ENCODE peak calls at places on chromosomes 13 and 19, in four cellular contexts. One of them, this sample, is unnamed.

GRCh38 chr19:40265763-40266099 is 19.4 kb downstream of the AKT2 start:
- DNase-seq in neuronal stem cell: no peak
- DNase-seq in fibroblast of mammary gland: no peak
- DNase-seq in fibroblast of the aortic adventitia: no peak
- DNase-seq in this sample: no peak

GRCh38 chr13:93744886-93745285 is 518.3 kb downstream of the GPC6 start:
- DNase-seq in neuronal stem cell: no peak
- DNase-seq in fibroblast of mammary gland: no peak
- DNase-seq in fibroblast of the aortic adventitia: no peak
- DNase-seq in this sample: no peak

GRCh38 chr19:35000647-35001501 is 751 bp downstream of the GRAMD1A start:
- DNase-seq in neuronal stem cell: no peak
- DNase-seq in fibroblast of mammary gland: peak
- DNase-seq in fibroblast of the aortic adventitia: peak
- DNase-seq in this sample: peak

GRCh38 chr13:73598021-73598712 is 536.0 kb downstream of the KLF12 start:
- DNase-seq in neuronal stem cell: no peak
- DNase-seq in fibroblast of mammary gland: peak
- DNase-seq in fibroblast of the aortic adventitia: peak
- DNase-seq in this sample: peak

GRCh38 chr19:49790866-49791265 is 22.2 kb downstream of the FUZ start:
- DNase-seq in neuronal stem cell: no peak
- DNase-seq in fibroblast of mammary gland: peak
- DNase-seq in fibroblast of the aortic adventitia: peak
- DNase-seq in this sample: no peak

GRCh38 chr13:44840131-44840530 is 149.1 kb downstream of the NUFIP1 start:
- DNase-seq in neuronal stem cell: no peak
- DNase-seq in fibroblast of mammary gland: no peak
- DNase-seq in fibroblast of the aortic adventitia: peak
- DNase-seq in this sample: no peak

GRCh38 chr19:1275260-1275975 is at the start of gene FAM174C:
- DNase-seq in neuronal stem cell: peak
- DNase-seq in fibroblast of mammary gland: peak
- DNase-seq in fibroblast of the aortic adventitia: peak
- DNase-seq in this sample: peak

GRCh38 chr13:23378009-23378632 is 55.4 kb downstream of the SACS start:
- DNase-seq in neuronal stem cell: no peak
- DNase-seq in fibroblast of mammary gland: peak
- DNase-seq in fibroblast of the aortic adventitia: peak
- DNase-seq in this sample: peak

GRCh38 chr19:54191671-54192453 is 754 bp downstream of the TSEN34 start:
- DNase-seq in neuronal stem cell: no peak
- DNase-seq in fibroblast of mammary gland: no peak
- DNase-seq in fibroblast of the aortic adventitia: peak
- DNase-seq in this sample: no peak

GRCh38 chr13:76783798-76784197 is 102.4 kb downstream of the KCTD12 start:
- DNase-seq in neuronal stem cell: no peak
- DNase-seq in fibroblast of mammary gland: no peak
- DNase-seq in fibroblast of the aortic adventitia: no peak
- DNase-seq in this sample: no peak

GRCh38 chr13:83702021-83702420 is 180.3 kb downstream of the SLITRK1 start:
- DNase-seq in neuronal stem cell: no peak
- DNase-seq in fibroblast of mammary gland: no peak
- DNase-seq in fibroblast of the aortic adventitia: no peak
- DNase-seq in this sample: no peak

GRCh38 chr19:8698433-8699063 is at the start of gene ACTL9:
- DNase-seq in neuronal stem cell: no peak
- DNase-seq in fibroblast of mammary gland: no peak
- DNase-seq in fibroblast of the aortic adventitia: no peak
- DNase-seq in this sample: no peak

GRCh38 chr13:29402168-29402621 is 193.3 kb downstream of the SLC7A1 start:
- DNase-seq in neuronal stem cell: no peak
- DNase-seq in fibroblast of mammary gland: peak
- DNase-seq in fibroblast of the aortic adventitia: peak
- DNase-seq in this sample: peak

GRCh38 chr13:20714161-20714560 is 10.7 kb downstream of the IL17D start:
- DNase-seq in neuronal stem cell: no peak
- DNase-seq in fibroblast of mammary gland: peak
- DNase-seq in fibroblast of the aortic adventitia: peak
- DNase-seq in this sample: no peak

GRCh38 chr19:49555600-49556411 is 24.6 kb downstream of the NOSIP start:
- DNase-seq in neuronal stem cell: peak
- DNase-seq in fibroblast of mammary gland: peak
- DNase-seq in fibroblast of the aortic adventitia: peak
- DNase-seq in this sample: no peak

GRCh38 chr19:36685835-36686234 is 1.6 kb upstream of the ZNF567 start:
- DNase-seq in neuronal stem cell: no peak
- DNase-seq in fibroblast of mammary gland: no peak
- DNase-seq in fibroblast of the aortic adventitia: no peak
- DNase-seq in this sample: no peak

GRCh38 chr13:67200605-67201004 is 29.5 kb downstream of the PCDH9 start:
- DNase-seq in neuronal stem cell: no peak
- DNase-seq in fibroblast of mammary gland: no peak
- DNase-seq in fibroblast of the aortic adventitia: no peak
- DNase-seq in this sample: no peak

GRCh38 chr13:113118328-113119021 is 4.1 kb upstream of the F10 start:
- DNase-seq in neuronal stem cell: no peak
- DNase-seq in fibroblast of mammary gland: no peak
- DNase-seq in fibroblast of the aortic adventitia: no peak
- DNase-seq in this sample: no peak

GRCh38 chr19:55279773-55280643 is at the start of gene HSPBP1:
- DNase-seq in neuronal stem cell: peak
- DNase-seq in fibroblast of mammary gland: peak
- DNase-seq in fibroblast of the aortic adventitia: peak
- DNase-seq in this sample: peak

GRCh38 chr19:55287361-55288079 is 3.7 kb downstream of the BRSK1 start:
- DNase-seq in neuronal stem cell: no peak
- DNase-seq in fibroblast of mammary gland: no peak
- DNase-seq in fibroblast of the aortic adventitia: no peak
- DNase-seq in this sample: no peak

GRCh38 chr19:55285225-55285890 is 1.6 kb downstream of the BRSK1 start:
- DNase-seq in neuronal stem cell: no peak
- DNase-seq in fibroblast of mammary gland: no peak
- DNase-seq in fibroblast of the aortic adventitia: peak
- DNase-seq in this sample: no peak

GRCh38 chr19:55284405-55285058 is 735 bp downstream of the BRSK1 start:
- DNase-seq in neuronal stem cell: no peak
- DNase-seq in fibroblast of mammary gland: no peak
- DNase-seq in fibroblast of the aortic adventitia: no peak
- DNase-seq in this sample: no peak

GRCh38 chr19:55283548-55284393 is at the start of gene BRSK1:
- DNase-seq in neuronal stem cell: peak
- DNase-seq in fibroblast of mammary gland: peak
- DNase-seq in fibroblast of the aortic adventitia: peak
- DNase-seq in this sample: peak
- H3K4me3 ChIP-seq in neuronal stem cell: peak
- H3K4me3 ChIP-seq in fibroblast of mammary gland: peak
- H3K4me3 ChIP-seq in fibroblast of the aortic adventitia: peak
- H3K4me3 ChIP-seq in this sample: peak

DNA sequence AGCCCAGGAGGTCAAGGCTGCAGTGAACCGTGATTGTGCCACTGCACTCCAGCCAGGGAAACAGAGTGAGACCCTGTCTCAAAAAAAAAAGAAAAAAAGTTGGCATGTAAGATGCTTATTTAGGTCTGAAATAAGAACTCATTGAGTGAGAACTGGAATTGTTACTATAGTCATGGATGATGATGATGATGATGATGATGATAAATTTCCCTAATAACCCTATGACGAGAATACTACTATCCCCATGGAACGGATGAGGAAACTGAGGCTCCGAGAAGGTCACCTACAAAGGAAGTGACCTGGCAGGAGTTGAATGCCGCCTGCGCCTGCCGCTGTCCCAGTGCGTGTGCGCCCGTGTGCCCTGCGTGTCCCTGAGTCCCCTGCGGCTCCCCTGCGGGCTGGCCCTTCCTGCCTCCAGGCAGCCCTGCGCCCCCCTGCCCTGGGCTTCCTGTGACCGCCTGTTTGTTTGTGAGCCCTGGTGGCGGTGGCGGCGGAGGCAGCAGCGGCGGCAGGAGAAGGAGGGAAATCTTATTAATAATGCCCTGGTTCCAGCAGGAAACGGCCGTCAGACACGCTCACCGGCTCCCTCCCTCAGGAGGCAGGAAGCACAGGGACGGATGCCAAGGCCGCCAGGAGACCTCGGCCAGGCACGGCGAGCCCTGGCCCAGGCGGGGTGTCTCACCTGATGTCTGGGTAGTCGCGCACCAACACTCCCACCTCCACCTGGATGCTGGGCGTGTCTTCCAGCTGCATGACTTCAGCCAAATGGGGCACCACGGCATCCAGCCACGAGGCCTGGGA is 29.6 kb downstream of the EXOC3L2 start:
- DNase-seq in neuronal stem cell: no peak
- DNase-seq in fibroblast of mammary gland: no peak
- DNase-seq in fibroblast of the aortic adventitia: no peak
- DNase-seq in this sample: no peak
- H3K4me3 ChIP-seq in neuronal stem cell: no peak
- H3K4me3 ChIP-seq in fibroblast of mammary gland: no peak
- H3K4me3 ChIP-seq in fibroblast of the aortic adventitia: no peak
- H3K4me3 ChIP-seq in this sample: no peak

GRCh38 chr13:34502011-34502410 is 440.1 kb upstream of the NBEA start:
- DNase-seq in neuronal stem cell: no peak
- DNase-seq in fibroblast of mammary gland: no peak
- DNase-seq in fibroblast of the aortic adventitia: no peak
- DNase-seq in this sample: no peak

GRCh38 chr13:34502621-34503020 is 439.4 kb upstream of the NBEA start:
- DNase-seq in neuronal stem cell: no peak
- DNase-seq in fibroblast of mammary gland: no peak
- DNase-seq in fibroblast of the aortic adventitia: no peak
- DNase-seq in this sample: no peak

GRCh38 chr13:34507630-34508029 is 434.4 kb upstream of the NBEA start:
- DNase-seq in neuronal stem cell: no peak
- DNase-seq in fibroblast of mammary gland: no peak
- DNase-seq in fibroblast of the aortic adventitia: no peak
- DNase-seq in this sample: no peak

DNA sequence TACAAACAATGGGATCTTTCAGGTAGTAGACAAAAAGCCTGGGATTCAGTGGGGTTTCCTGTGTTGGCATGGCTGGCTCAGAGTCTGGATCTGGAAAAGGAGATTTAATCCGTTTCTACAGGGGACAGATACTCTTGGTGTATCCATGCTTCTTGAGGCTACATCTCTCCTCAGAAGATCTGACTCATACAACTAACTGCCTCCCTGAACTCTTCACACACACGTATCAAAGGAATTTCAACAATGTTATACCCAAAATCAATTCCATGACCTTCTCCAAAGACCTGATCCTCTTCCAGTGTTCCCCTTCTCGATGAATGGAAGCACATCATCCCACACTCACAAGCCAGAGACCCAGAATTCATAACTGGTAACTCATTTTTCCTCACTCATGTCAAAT is 435.3 kb upstream of the NBEA start:
- DNase-seq in neuronal stem cell: no peak
- DNase-seq in fibroblast of mammary gland: no peak
- DNase-seq in fibroblast of the aortic adventitia: no peak
- DNase-seq in this sample: no peak
- H3K4me3 ChIP-seq in neuronal stem cell: no peak
- H3K4me3 ChIP-seq in fibroblast of mammary gland: no peak
- H3K4me3 ChIP-seq in fibroblast of the aortic adventitia: no peak
- H3K4me3 ChIP-seq in this sample: no peak

GRCh38 chr19:13013649-13014048 is 18.4 kb downstream of the NFIX start:
- DNase-seq in neuronal stem cell: no peak
- DNase-seq in fibroblast of mammary gland: peak
- DNase-seq in fibroblast of the aortic adventitia: peak
- DNase-seq in this sample: no peak
- H3K4me3 ChIP-seq in neuronal stem cell: no peak
- H3K4me3 ChIP-seq in fibroblast of mammary gland: peak
- H3K4me3 ChIP-seq in fibroblast of the aortic adventitia: peak
- H3K4me3 ChIP-seq in this sample: no peak

DNA sequence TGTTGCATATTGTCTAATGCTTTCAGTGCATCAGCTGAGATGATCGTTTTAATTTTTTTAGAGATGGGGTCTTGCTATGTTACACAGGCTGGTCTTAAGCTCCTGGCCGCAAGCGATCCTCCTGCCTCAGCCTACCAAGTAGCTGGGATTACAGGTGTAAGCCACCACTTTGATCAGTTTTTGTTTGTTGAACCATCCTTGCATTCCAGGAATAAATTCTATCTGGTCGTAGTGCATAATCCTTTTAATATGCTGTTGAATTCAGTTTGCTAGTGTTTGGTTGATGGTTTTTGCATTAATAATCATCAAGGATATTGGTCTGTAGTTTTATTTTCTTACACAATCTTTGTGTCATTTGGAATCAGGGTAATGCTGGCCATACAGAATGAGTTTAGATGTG is 4.4 kb downstream of the ZNF211 start:
- DNase-seq in neuronal stem cell: no peak
- DNase-seq in fibroblast of mammary gland: no peak
- DNase-seq in fibroblast of the aortic adventitia: no peak
- DNase-seq in this sample: no peak
- H3K4me3 ChIP-seq in neuronal stem cell: no peak
- H3K4me3 ChIP-seq in fibroblast of mammary gland: no peak
- H3K4me3 ChIP-seq in fibroblast of the aortic adventitia: no peak
- H3K4me3 ChIP-seq in this sample: no peak